ENCODE peak calls at places on chromosomes 7 and 10, in eight cellular contexts. C is astrocyte of the spinal cord; Q is EL; F is fibroblast of the aortic adventitia; Z is activated T-cell treated with anti-CD3 and anti-CD28 coated beads, Interleukin-2, amount 50 U/mL, for 24 hours; A is SW 1271; R is activated naive CD4-positive, alpha-beta T cell; K is stimulated activated CD4-positive, alpha-beta T cell treated with anti-CD3 and anti-CD28 coated beads, Interleukin-2, amount 100 ng/mL, for 48 hours. Y is an unnamed sample.

GRCh38 chr10:96918214-96919002 is 86.3 kb downstream of the LCOR start:
- DNase-seq in C (peak; percentile 14), Q (no peak), F (no peak), Z (no peak), A (no peak), R (no peak), K (no peak), Y (no peak)

GRCh38 chr7:130322615-130323014 is 22.0 kb upstream of the CPA5 start:
- DNase-seq in C (no peak), Q (no peak), F (no peak), Z (no peak), A (no peak), R (no peak), K (no peak), Y (no peak)

GRCh38 chr7:12630615-12630884 is 56.9 kb upstream of the ARL4A start:
- DNase-seq in C (no peak), Q (no peak), F (no peak), Z (no peak), A (no peak), R (no peak), K (no peak), Y (no peak)

GRCh38 chr7:138776156-138776833 is 21.5 kb upstream of the TMEM213 start:
- DNase-seq in C (no peak), Q (no peak), F (no peak), Z (no peak), A (no peak), R (no peak), K (no peak), Y (no peak)

GRCh38 chr10:18290651-18291313 is 150.6 kb downstream of the CACNB2 start:
- DNase-seq in C (no peak), Q (no peak), F (no peak), Z (no peak), A (no peak), R (no peak), K (no peak), Y (no peak)

GRCh38 chr10:115937756-115938032 is 335.3 kb downstream of the GFRA1 start:
- DNase-seq in C (no peak), Q (no peak), F (no peak), Z (no peak), A (no peak), R (no peak), K (no peak), Y (no peak)

GRCh38 chr10:133047526-133047925 is 40.2 kb upstream of the ADGRA1 start:
- DNase-seq in C (no peak), Q (no peak), F (no peak), Z (no peak), A (no peak), R (no peak), K (no peak), Y (no peak)

GRCh38 chr7:131931368-131931767 is 374.9 kb upstream of the PODXL start:
- DNase-seq in C (peak; percentile 17), Q (peak; percentile 4), F (no peak), Z (no peak), A (no peak), R (no peak), K (no peak), Y (no peak)

GRCh38 chr10:89591796-89592271 is 53.2 kb downstream of the PANK1 start:
- DNase-seq in C (peak; percentile 28), Q (peak; percentile 7), F (peak; percentile 42), Z (no peak), A (no peak), R (no peak), K (no peak), Y (no peak)

GRCh38 chr7:127751062-127751722 is 99.2 kb downstream of the SND1 start:
- DNase-seq in C (peak; percentile 89), Q (peak; percentile 67), F (peak; percentile 83), Z (no peak), A (no peak), R (no peak), K (no peak), Y (no peak)

GRCh38 chr7:153886506-153887391 is 165.4 kb upstream of the DPP6 start:
- DNase-seq in C (peak; percentile 0), Q (no peak), F (no peak), Z (no peak), A (no peak), R (no peak), K (no peak), Y (no peak)

GRCh38 chr10:60376953-60377352 is 12.7 kb downstream of the ANK3 start:
- DNase-seq in C (no peak), Q (no peak), F (no peak), Z (no peak), A (no peak), R (no peak), K (no peak), Y (no peak)

GRCh38 chr10:70052462-70053211 is at the start of gene MACROH2A2:
- DNase-seq in C (peak; percentile 72), Q (peak; percentile 70), F (peak; percentile 60), Z (peak; percentile 49), A (peak; percentile 65), R (no peak), K (peak; percentile 21), Y (no peak)

GRCh38 chr7:139773372-139773771 is 4.4 kb downstream of the HIPK2 start:
- DNase-seq in C (no peak), Q (no peak), F (no peak), Z (no peak), A (no peak), R (no peak), K (no peak), Y (no peak)

GRCh38 chr7:98297619-98298286 is 16.3 kb downstream of the BRI3 start:
- DNase-seq in C (no peak), Q (no peak), F (no peak), Z (no peak), A (no peak), R (no peak), K (no peak), Y (no peak)

GRCh38 chr10:13956826-13957225 is 370.1 kb downstream of the PRPF18 start:
- DNase-seq in C (peak; percentile 72), Q (peak; percentile 38), F (peak; percentile 93), Z (no peak), A (no peak), R (no peak), K (no peak), Y (no peak)

GRCh38 chr7:24576171-24577052 is 3.2 kb downstream of the PALS2 start:
- DNase-seq in C (peak; percentile 73), Q (peak; percentile 72), F (peak; percentile 85), Z (no peak), A (peak; percentile 78), R (no peak), K (no peak), Y (peak; percentile 40)

GRCh38 chr7:151008511-151009323 is 15.6 kb downstream of the ATG9B start:
- DNase-seq in C (no peak), Q (no peak), F (peak; percentile 31), Z (peak; percentile 91), A (no peak), R (peak; percentile 73), K (peak; percentile 90), Y (peak; percentile 83)

GRCh38 chr10:34598972-34599371 is 216.1 kb downstream of the PARD3 start:
- DNase-seq in C (peak; percentile 18), Q (peak; percentile 19), F (no peak), Z (no peak), A (no peak), R (no peak), K (no peak), Y (no peak)

GRCh38 chr10:110725809-110726641 is 81.9 kb downstream of the RBM20 start:
- DNase-seq in C (no peak), Q (peak; percentile 50), F (no peak), Z (no peak), A (no peak), R (no peak), K (no peak), Y (no peak)

GRCh38 chr10:11328264-11329054 is 283.0 kb downstream of the USP6NL start:
- DNase-seq in C (no peak), Q (no peak), F (no peak), Z (no peak), A (no peak), R (no peak), K (no peak), Y (no peak)

GRCh38 chr10:112706580-112706979 is 243.5 kb upstream of the TCF7L2 start:
- DNase-seq in C (no peak), Q (no peak), F (no peak), Z (no peak), A (no peak), R (no peak), K (no peak), Y (no peak)

GRCh38 chr10:18233775-18234174 is 93.6 kb downstream of the CACNB2 start:
- DNase-seq in C (no peak), Q (no peak), F (no peak), Z (no peak), A (peak; percentile 14), R (no peak), K (no peak), Y (no peak)

GRCh38 chr10:86793696-86794095 is 37.3 kb downstream of the BMPR1A start:
- DNase-seq in C (no peak), Q (no peak), F (no peak), Z (no peak), A (no peak), R (no peak), K (no peak), Y (no peak)

GRCh38 chr7:435518-436366 is 83.9 kb downstream of the PDGFA start:
- DNase-seq in C (peak; percentile 8), Q (no peak), F (peak; percentile 39), Z (no peak), A (no peak), R (no peak), K (no peak), Y (no peak)

GRCh38 chr7:129522088-129522970 is 20.0 kb downstream of the SMKR1 start:
- DNase-seq in C (no peak), Q (no peak), F (no peak), Z (no peak), A (no peak), R (no peak), K (no peak), Y (no peak)